ENCODE peak calls at places on chromosomes 7 and 10, in four cellular contexts. Q, M, B and Y are unnamed samples.

GRCh38 chr7:31105256-31105950 is 53.3 kb downstream of the ADCYAP1R1 start:
- DNase-seq in Q (no peak), M (no peak), B (no peak), Y (no peak)

GRCh38 chr10:68296833-68297232 is 35.0 kb upstream of the HNRNPH3 start:
- DNase-seq in Q (no peak), M (no peak), B (no peak), Y (no peak)

GRCh38 chr10:125023269-125023668 is 81.3 kb downstream of the ZRANB1 start:
- DNase-seq in Q (peak; percentile 58), M (no peak), B (peak; percentile 38), Y (no peak)

GRCh38 chr10:46538155-46538554 is 18.3 kb downstream of the GPRIN2 start:
- DNase-seq in Q (no peak), M (no peak), B (peak; percentile 25), Y (no peak)

GRCh38 chr7:135980665-135981180 is 3.6 kb upstream of the MTPN start:
- DNase-seq in Q (no peak), M (no peak), B (no peak), Y (no peak)

GRCh38 chr10:1345368-1345767 is 289.2 kb downstream of the WDR37 start:
- DNase-seq in Q (no peak), M (no peak), B (no peak), Y (no peak)

GRCh38 chr10:75925999-75926398 is 494.6 kb downstream of the LRMDA start:
- DNase-seq in Q (no peak), M (no peak), B (no peak), Y (no peak)

GRCh38 chr10:70656489-70656888 is 15.8 kb upstream of the ADAMTS14 start:
- DNase-seq in Q (no peak), M (no peak), B (peak; percentile 71), Y (no peak)

GRCh38 chr10:100863433-100863832 is 49.3 kb upstream of the SLF2 start:
- DNase-seq in Q (no peak), M (no peak), B (no peak), Y (no peak)

GRCh38 chr10:117168135-117168674 is 29.1 kb upstream of the KCNK18 start:
- DNase-seq in Q (no peak), M (no peak), B (peak; percentile 63), Y (peak; percentile 67)

GRCh38 chr7:101904019-101904418 is 86.6 kb downstream of the CUX1 start:
- DNase-seq in Q (no peak), M (no peak), B (peak; percentile 6), Y (no peak)

GRCh38 chr7:87480386-87480785 is 4.9 kb upstream of the ABCB4 start:
- DNase-seq in Q (no peak), M (no peak), B (no peak), Y (no peak)

GRCh38 chr10:79299397-79300370 is 47.6 kb upstream of the PPIF start:
- DNase-seq in Q (no peak), M (no peak), B (peak; percentile 69), Y (no peak)

GRCh38 chr7:2099036-2099957 is 133.4 kb downstream of the MAD1L1 start:
- DNase-seq in Q (no peak), M (no peak), B (no peak), Y (no peak)

GRCh38 chr7:70788276-70788675 is 343.7 kb upstream of the GALNT17 start:
- DNase-seq in Q (no peak), M (no peak), B (no peak), Y (no peak)

GRCh38 chr7:26090927-26091519 is 61.0 kb upstream of the NFE2L3 start:
- DNase-seq in Q (peak; percentile 66), M (no peak), B (no peak), Y (peak; percentile 42)

GRCh38 chr7:17415955-17416354 is 117.5 kb downstream of the AHR start:
- DNase-seq in Q (no peak), M (no peak), B (no peak), Y (no peak)

GRCh38 chr10:101094113-101094512 is 32.3 kb downstream of the KAZALD1 start:
- DNase-seq in Q (no peak), M (no peak), B (no peak), Y (no peak)

GRCh38 chr7:94510582-94511456 is 1.2 kb downstream of the CASD1 start:
- DNase-seq in Q (peak; percentile 77), M (peak; percentile 5), B (peak; percentile 50), Y (no peak)